ENCODE peak calls at places on chromosomes 11 and 22, in six cellular contexts. X, S, O, Y, D and T are unnamed samples.

GRCh38 chr11:72789493-72790131 is 4.2 kb downstream of the STARD10 start:
- ATAC-seq in S (no peak), O (no peak), Y (no peak), D (no peak), X (no peak), T (no peak)

GRCh38 chr11:118126082-118126838 is 26.4 kb downstream of the SCN4B start:
- ATAC-seq in O (no peak), X (no peak), D (no peak), Y (no peak), S (peak), T (no peak)

GRCh38 chr11:3795131-3796092 is 1.9 kb downstream of the NUP98 start:
- ATAC-seq in Y (no peak), O (no peak), D (no peak), X (no peak), S (no peak), T (no peak)

GRCh38 chr11:132777067-132777975 is 755.0 kb downstream of the OPCML start:
- ATAC-seq in S (peak), O (no peak), X (no peak), D (no peak), Y (no peak), T (no peak)

GRCh38 chr22:21012446-21013407 is 2.2 kb upstream of the P2RX6 start:
- ATAC-seq in D (no peak), X (no peak), S (no peak), O (no peak), Y (no peak), T (no peak)

GRCh38 chr11:66345316-66345649 is 379 bp upstream of the BRMS1 start:
- ATAC-seq in S (peak), D (peak), X (peak), O (peak), Y (peak), T (peak)

GRCh38 chr11:21933095-21933494 is 259.8 kb upstream of the ANO5 start:
- ATAC-seq in O (no peak), S (no peak), Y (no peak), X (no peak), D (no peak), T (no peak)

GRCh38 chr11:35003658-35004057 is 87.2 kb downstream of the PDHX start:
- ATAC-seq in X (no peak), S (no peak), O (no peak), Y (no peak), D (no peak), T (no peak)

GRCh38 chr22:50117168-50117762 is 27.5 kb downstream of the MOV10L1 start:
- ATAC-seq in O (no peak), Y (no peak), D (no peak), S (no peak), X (no peak), T (no peak)